ENCODE peak calls at places on chromosomes 13 and 19, in seven cellular contexts. O, H, V, I, J, E and Q are unnamed samples.

GRCh38 chr19:19385131-19385899 is 20.2 kb upstream of the GATAD2A start:
- DNase-seq in V (peak; percentile 100), O (peak; percentile 100), H (peak; percentile 98), I (peak; percentile 99), J (peak; percentile 100), E (peak; percentile 99), Q (peak; percentile 100)

GRCh38 chr19:49465371-49465770 is 8.6 kb upstream of the FLT3LG start:
- DNase-seq in H (no peak), E (no peak), V (no peak), O (no peak), J (no peak), I (no peak), Q (no peak)

GRCh38 chr13:23506821-23507210 is 63.4 kb upstream of the TNFRSF19 start:
- DNase-seq in J (no peak), O (peak; percentile 88), I (no peak), E (no peak), H (peak; percentile 50), V (peak; percentile 81), Q (peak; percentile 87)

GRCh38 chr13:99429670-99430069 is 71.6 kb upstream of the TM9SF2 start:
- DNase-seq in H (no peak), O (no peak), E (no peak), J (no peak), V (no peak), I (no peak), Q (no peak)

GRCh38 chr13:50026788-50027473 is 11.7 kb downstream of the KCNRG start:
- DNase-seq in E (no peak), I (no peak), H (no peak), O (no peak), J (no peak), V (no peak), Q (no peak)

GRCh38 chr13:31835932-31836331 is 96.6 kb downstream of the RXFP2 start:
- DNase-seq in E (peak; percentile 5), I (no peak), O (peak; percentile 49), J (peak; percentile 64), V (peak; percentile 77), H (no peak), Q (peak; percentile 68)

GRCh38 chr19:10603873-10604459 is 16.9 kb upstream of the AP1M2 start:
- DNase-seq in J (peak; percentile 29), H (peak; percentile 5), I (no peak), E (no peak), O (no peak), V (no peak), Q (peak; percentile 48)

GRCh38 chr13:114001331-114002008 is 27.6 kb upstream of the C13orf46 start:
- DNase-seq in E (no peak), O (no peak), J (no peak), V (no peak), I (no peak), H (no peak), Q (no peak)

GRCh38 chr19:48400018-48400742 is 6.7 kb downstream of the GRIN2D start:
- DNase-seq in E (peak; percentile 50), H (peak; percentile 65), V (peak; percentile 95), J (peak; percentile 51), I (peak; percentile 54), O (peak; percentile 57), Q (peak; percentile 93)

GRCh38 chr19:38061294-38061693 is 154.3 kb downstream of the SIPA1L3 start:
- DNase-seq in E (no peak), H (no peak), V (peak; percentile 82), J (peak; percentile 42), I (no peak), O (peak; percentile 71), Q (peak; percentile 83)

GRCh38 chr19:49896863-49897621 is at the start of gene IL4I1:
- DNase-seq in V (peak; percentile 28), I (no peak), H (no peak), E (no peak), O (no peak), J (no peak), Q (peak; percentile 42)

GRCh38 chr19:33900817-33901216 is 104.1 kb downstream of the KCTD15 start:
- DNase-seq in J (no peak), V (no peak), O (no peak), I (no peak), E (no peak), H (no peak), Q (no peak)

GRCh38 chr19:54969647-54970046 is 3.5 kb downstream of the NLRP2 start:
- DNase-seq in V (no peak), I (no peak), E (no peak), O (no peak), J (no peak), H (no peak), Q (no peak)

GRCh38 chr19:44455100-44455499 is 6.8 kb upstream of the ZNF229 start:
- DNase-seq in J (no peak), O (no peak), I (no peak), V (no peak), E (no peak), H (no peak), Q (no peak)

GRCh38 chr13:48054601-48055000 is 17.1 kb downstream of the NUDT15 start:
- DNase-seq in O (no peak), I (no peak), V (no peak), E (no peak), J (no peak), H (no peak), Q (no peak)

GRCh38 chr19:53942001-53942786 is 20.5 kb upstream of the CACNG8 start:
- DNase-seq in E (peak; percentile 4), I (no peak), O (no peak), J (no peak), V (peak; percentile 33), H (peak; percentile 78), Q (no peak)

GRCh38 chr19:50551713-50552187 is 16.5 kb downstream of the LRRC4B start:
- DNase-seq in H (peak; percentile 70), I (no peak), V (peak; percentile 18), E (no peak), O (no peak), J (no peak), Q (no peak)

GRCh38 chr19:10762656-10763055 is 44.8 kb downstream of the DNM2 start:
- DNase-seq in O (no peak), I (no peak), J (no peak), V (no peak), H (no peak), E (no peak), Q (no peak)

GRCh38 chr19:35090795-35091214 is 24.8 kb upstream of the FXYD3 start:
- DNase-seq in I (no peak), V (peak; percentile 49), O (no peak), E (no peak), J (no peak), H (no peak), Q (no peak)

GRCh38 chr19:39408392-39409206 is 2.0 kb downstream of the ZFP36 start:
- DNase-seq in E (no peak), V (peak; percentile 68), O (peak; percentile 70), I (peak; percentile 68), J (peak; percentile 61), H (no peak), Q (peak; percentile 77)

GRCh38 chr19:1247747-1248453 is 483 bp upstream of the MIDN start:
- DNase-seq in J (no peak), V (peak; percentile 87), H (peak; percentile 60), I (no peak), E (peak; percentile 46), O (peak; percentile 62), Q (peak; percentile 88)

GRCh38 chr19:51811344-51811743 is 16.4 kb downstream of the FPR3 start:
- DNase-seq in V (no peak), E (no peak), I (no peak), J (no peak), H (no peak), O (no peak), Q (no peak)

GRCh38 chr13:44259045-44260042 is 114.3 kb upstream of the SERP2 start:
- DNase-seq in I (no peak), O (peak; percentile 45), H (peak; percentile 33), J (peak; percentile 19), E (no peak), V (peak; percentile 47), Q (peak; percentile 91)

GRCh38 chr13:29474991-29475390 is 120.5 kb downstream of the SLC7A1 start:
- DNase-seq in V (peak; percentile 87), E (no peak), I (no peak), J (no peak), O (peak; percentile 84), H (no peak), Q (peak; percentile 86)

GRCh38 chr13:23867027-23867491 is 22.1 kb downstream of the MIPEP start:
- DNase-seq in H (no peak), J (peak; percentile 24), V (peak; percentile 78), I (no peak), O (peak; percentile 59), E (no peak), Q (peak; percentile 48)

GRCh38 chr13:98843482-98843877 is 91.0 kb upstream of the SLC15A1 start:
- DNase-seq in J (no peak), I (no peak), E (no peak), H (no peak), O (no peak), V (no peak), Q (no peak)

GRCh38 chr19:57269515-57270250 is 10.6 kb upstream of the ZNF460 start:
- DNase-seq in H (peak; percentile 7), V (peak; percentile 93), J (peak; percentile 74), O (peak; percentile 75), E (no peak), I (no peak), Q (peak; percentile 86)
- H3K4me2 ChIP-seq in H (peak overlapping the region; percentile 37), V (no peak overlapping the region), J (no peak overlapping the region), O (peak overlapping the region; percentile 23), E (no peak overlapping the region), I (no peak overlapping the region), Q (no peak overlapping the region)

DNA sequence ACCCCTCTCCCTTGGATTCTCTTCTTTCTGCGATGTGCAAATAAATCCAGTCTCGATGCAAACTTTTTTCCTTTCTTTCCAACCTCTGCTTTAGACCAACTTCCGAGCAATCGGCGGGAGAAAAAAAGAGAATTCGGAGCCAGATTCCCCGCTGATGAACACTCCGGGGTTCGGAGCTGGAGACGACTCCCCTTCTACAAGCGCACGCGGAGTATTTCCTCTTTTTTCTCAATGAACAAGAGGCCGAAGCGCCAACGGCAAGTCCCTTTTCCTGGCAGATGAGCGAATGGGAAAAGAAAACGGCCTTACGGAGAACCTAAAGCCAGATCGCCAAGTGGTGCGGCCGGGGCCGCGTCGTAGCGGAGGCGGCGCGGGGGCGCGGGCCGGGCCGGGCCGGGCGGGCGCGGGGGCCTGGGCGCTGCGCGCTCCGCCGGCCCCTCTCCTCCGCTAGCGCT is 256 bp downstream of the SPRY2 start:
- DNase-seq in E (peak; percentile 18), J (no peak), H (no peak), I (no peak), V (peak; percentile 79), O (peak; percentile 76), Q (peak; percentile 78)
- H3K4me2 ChIP-seq in E (peak overlapping the region; percentile 76), J (peak overlapping the region; percentile 82), H (peak overlapping the region; percentile 93), I (peak overlapping the region; percentile 79), V (peak overlapping the region; percentile 93), O (no peak overlapping the region), Q (peak overlapping the region; percentile 28)

GRCh38 chr19:6076291-6076665 is 34.0 kb downstream of the RFX2 start:
- DNase-seq in J (no peak), O (no peak), V (no peak), E (no peak), H (no peak), I (no peak), Q (no peak)
- H3K4me2 ChIP-seq in J (peak overlapping the region; percentile 53), O (peak overlapping the region; percentile 61), V (peak overlapping the region; percentile 82), E (no peak overlapping the region), H (peak overlapping the region; percentile 31), I (peak overlapping the region; percentile 0), Q (no peak overlapping the region)

DNA sequence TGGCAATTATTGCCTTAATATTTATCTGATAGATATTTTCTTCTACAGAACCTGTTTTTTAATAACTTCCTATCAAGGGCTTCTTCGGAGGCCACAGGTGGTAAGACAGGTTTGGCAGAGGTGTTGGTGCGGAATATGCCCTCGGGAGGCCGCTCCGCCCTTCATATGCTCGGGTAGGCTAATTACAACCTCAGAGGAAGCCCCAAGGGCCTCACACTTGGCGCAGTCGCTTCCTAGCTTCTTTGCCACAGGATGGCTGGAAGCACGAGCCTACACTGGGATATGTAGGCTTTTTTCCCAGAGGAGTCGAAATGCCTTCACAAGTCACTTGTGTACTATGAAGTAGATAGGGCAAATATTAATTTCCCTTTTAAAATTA is 68.8 kb downstream of the LMO7 start:
- DNase-seq in I (peak; percentile 84), H (no peak), E (no peak), J (peak; percentile 82), V (no peak), O (no peak), Q (no peak)
- H3K4me2 ChIP-seq in I (peak overlapping the region; percentile 89), H (peak overlapping the region; percentile 44), E (no peak overlapping the region), J (peak overlapping the region; percentile 63), V (peak overlapping the region; percentile 80), O (peak overlapping the region; percentile 69), Q (no peak overlapping the region)